ENCODE peak calls at places on chromosomes 11 and 22, in five cellular contexts. M is chondrocyte, G is GM23338, W is AG04450, Q is spleen. N is an unnamed sample.

GRCh38 chr22:32823024-32823730 is 21.7 kb downstream of the TIMP3 start:
- DNase-seq in M (no peak), G (peak), W (no peak), Q (no peak), N (no peak)

GRCh38 chr11:78239781-78240180 is 51.1 kb downstream of the USP35 start:
- DNase-seq in M (no peak), G (no peak), W (no peak), Q (no peak), N (no peak)

GRCh38 chr11:122817121-122817520 is 21.2 kb upstream of the CRTAM start:
- DNase-seq in M (no peak), G (no peak), W (no peak), Q (no peak), N (no peak)

GRCh38 chr11:121534131-121535093 is 81.6 kb upstream of the SORL1-AS1 start:
- DNase-seq in M (no peak), G (peak), W (no peak), Q (no peak), N (no peak)

GRCh38 chr11:132422725-132423124 is 1052.3 kb downstream of the NTM start:
- DNase-seq in M (no peak), G (no peak), W (no peak), Q (no peak), N (no peak)

GRCh38 chr11:69918938-69919650 is 99.9 kb upstream of the FGF3 start:
- DNase-seq in M (peak), G (peak), W (no peak), Q (peak), N (peak)

GRCh38 chr11:953513-953912 is 27.8 kb downstream of the AP2A2 start:
- DNase-seq in M (no peak), G (no peak), W (no peak), Q (no peak), N (no peak)

GRCh38 chr11:95156916-95157568 is 67.4 kb downstream of the ENDOD1 start:
- DNase-seq in M (no peak), G (peak), W (no peak), Q (no peak), N (no peak)

GRCh38 chr22:27933186-27933983 is 14.3 kb upstream of the PITPNB start:
- DNase-seq in M (no peak), G (no peak), W (no peak), Q (no peak), N (no peak)

GRCh38 chr11:21969841-21970240 is 223.0 kb upstream of the ANO5 start:
- DNase-seq in M (no peak), G (no peak), W (no peak), Q (no peak), N (no peak)

GRCh38 chr11:116773203-116774112 is 671 bp upstream of the BUD13 start:
- DNase-seq in M (no peak), G (no peak), W (no peak), Q (no peak), N (no peak)

GRCh38 chr22:29268511-29269229 is 602 bp downstream of the EWSR1 start:
- DNase-seq in M (peak), G (peak), W (peak), Q (no peak), N (no peak)

GRCh38 chr11:68017858-68018729 is 8.0 kb downstream of the ALDH3B1 start:
- DNase-seq in M (peak), G (no peak), W (no peak), Q (no peak), N (no peak)

GRCh38 chr22:20573830-20574615 is 66.6 kb downstream of the MED15 start:
- DNase-seq in M (no peak), G (no peak), W (no peak), Q (peak), N (peak)

GRCh38 chr22:20573176-20573829 is 65.9 kb downstream of the MED15 start:
- DNase-seq in M (no peak), G (no peak), W (no peak), Q (peak), N (peak)

GRCh38 chr22:20575724-20576444 is 68.5 kb downstream of the MED15 start:
- DNase-seq in M (no peak), G (no peak), W (no peak), Q (peak), N (peak)

GRCh38 chr22:20576445-20576816 is 69.0 kb downstream of the MED15 start:
- DNase-seq in M (no peak), G (no peak), W (no peak), Q (peak), N (peak)

GRCh38 chr22:20574920-20575353 is 67.5 kb downstream of the MED15 start:
- DNase-seq in M (no peak), G (no peak), W (no peak), Q (peak), N (peak)
- TF ChIP-seq CTCF in M (no peak), G (no peak), W (no peak), Q (no peak), N (no peak)

GRCh38 chr22:42887114-42887513 is 30.0 kb upstream of the ARFGAP3 start:
- DNase-seq in M (no peak), G (no peak), W (no peak), Q (no peak), N (no peak)
- TF ChIP-seq CTCF in M (no peak), G (no peak), W (no peak), Q (no peak), N (no peak)

GRCh38 chr11:65498977-65499712 is at the start of gene MALAT1:
- DNase-seq in M (peak), G (peak), W (peak), Q (peak), N (peak)
- TF ChIP-seq CTCF in M (no peak), G (no peak), W (no peak), Q (no peak), N (no peak)

DNA sequence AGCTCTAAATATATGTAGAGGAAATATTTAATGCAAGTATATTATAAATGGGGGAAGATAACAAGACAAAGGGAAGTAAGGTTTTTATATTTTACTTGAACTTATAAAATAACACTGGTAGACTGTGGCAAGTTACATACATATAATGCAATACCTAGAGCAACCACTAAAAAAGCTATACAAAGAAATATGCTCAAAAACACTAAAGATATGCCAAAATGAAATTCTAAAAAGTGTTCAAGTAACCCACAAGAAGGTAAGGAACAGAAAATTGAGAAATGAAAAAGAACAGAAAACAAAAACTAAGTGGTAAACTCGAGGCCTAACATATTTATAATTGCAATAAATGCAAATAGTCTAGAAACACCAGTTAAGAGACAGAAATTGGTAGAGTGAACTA is 32.5 kb downstream of the BTG4 start:
- DNase-seq in M (no peak), G (no peak), W (no peak), Q (no peak), N (no peak)
- TF ChIP-seq CTCF in M (peak), G (no peak), W (peak), Q (no peak), N (no peak)

GRCh38 chr11:93234602-93235207 is 36.9 kb upstream of the SLC36A4 start:
- DNase-seq in M (no peak), G (peak), W (peak), Q (peak), N (peak)

GRCh38 chr11:93238956-93239355 is 41.2 kb upstream of the SLC36A4 start:
- DNase-seq in M (no peak), G (no peak), W (no peak), Q (no peak), N (no peak)

GRCh38 chr11:93236741-93237675 is 39.2 kb upstream of the SLC36A4 start:
- DNase-seq in M (no peak), G (peak), W (no peak), Q (no peak), N (no peak)
- TF ChIP-seq CTCF in M (peak), G (peak), W (peak), Q (peak), N (peak)

GRCh38 chr11:6599884-6600390 is 3.5 kb downstream of the RRP8 start:
- DNase-seq in M (no peak), G (no peak), W (no peak), Q (no peak), N (no peak)

GRCh38 chr11:6598555-6598954 is 4.9 kb downstream of the RRP8 start:
- DNase-seq in M (no peak), G (no peak), W (no peak), Q (no peak), N (no peak)

GRCh38 chr11:6599449-6599848 is 4.0 kb downstream of the RRP8 start:
- DNase-seq in M (no peak), G (no peak), W (no peak), Q (no peak), N (no peak)

GRCh38 chr11:6596237-6596877 is 7.1 kb downstream of the RRP8 start:
- DNase-seq in M (no peak), G (no peak), W (no peak), Q (no peak), N (no peak)

GRCh38 chr11:6594142-6594768 is 9.2 kb downstream of the RRP8 start:
- DNase-seq in M (no peak), G (no peak), W (no peak), Q (no peak), N (no peak)
- TF ChIP-seq CTCF in M (no peak), G (no peak), W (no peak), Q (no peak), N (no peak)

GRCh38 chr11:92651159-92651558 is 318.3 kb upstream of the MTNR1B start:
- DNase-seq in M (no peak), G (no peak), W (no peak), Q (no peak), N (no peak)
- TF ChIP-seq CTCF in M (no peak), G (no peak), W (no peak), Q (no peak), N (no peak)

GRCh38 chr11:32152821-32153220 is 61.9 kb downstream of the RCN1 start:
- DNase-seq in M (no peak), G (no peak), W (no peak), Q (no peak), N (no peak)

GRCh38 chr11:32149748-32150147 is 58.9 kb downstream of the RCN1 start:
- DNase-seq in M (no peak), G (no peak), W (no peak), Q (no peak), N (no peak)

GRCh38 chr11:32151036-32151435 is 60.2 kb downstream of the RCN1 start:
- DNase-seq in M (no peak), G (no peak), W (no peak), Q (no peak), N (no peak)

GRCh38 chr11:32153747-32154146 is 62.9 kb downstream of the RCN1 start:
- DNase-seq in M (no peak), G (no peak), W (no peak), Q (no peak), N (no peak)

DNA sequence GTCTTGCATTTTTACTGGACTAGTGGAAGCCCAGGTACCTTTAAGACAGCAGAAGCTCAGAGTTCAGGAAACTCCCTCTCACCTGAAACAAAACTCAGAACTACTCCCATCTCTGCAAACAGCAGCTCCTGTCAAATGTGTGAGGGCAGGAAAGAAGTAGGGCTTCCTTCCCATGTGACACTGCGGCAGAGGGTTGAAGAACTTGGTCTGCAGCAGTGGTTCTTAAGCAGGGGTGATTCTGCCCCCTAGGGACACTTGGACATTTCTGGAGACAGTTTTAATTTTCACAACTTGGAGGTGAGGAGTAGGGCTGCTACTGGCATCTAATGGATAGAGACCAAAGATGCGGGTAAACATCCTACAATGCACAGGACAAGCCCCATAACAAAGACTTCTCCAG is 63.4 kb downstream of the RCN1 start:
- DNase-seq in M (no peak), G (peak), W (no peak), Q (no peak), N (no peak)
- TF ChIP-seq CTCF in M (peak), G (peak), W (peak), Q (no peak), N (peak)

GRCh38 chr11:111849631-111850030 is 21.8 kb downstream of the ALG9 start:
- DNase-seq in M (no peak), G (no peak), W (no peak), Q (no peak), N (no peak)

GRCh38 chr11:111855506-111855905 is 15.9 kb downstream of the ALG9 start:
- DNase-seq in M (no peak), G (no peak), W (no peak), Q (no peak), N (no peak)

GRCh38 chr11:111851067-111851466 is 20.3 kb downstream of the ALG9 start:
- DNase-seq in M (no peak), G (no peak), W (no peak), Q (no peak), N (no peak)

GRCh38 chr11:111852103-111852502 is 19.3 kb downstream of the ALG9 start:
- DNase-seq in M (no peak), G (no peak), W (no peak), Q (no peak), N (no peak)

DNA sequence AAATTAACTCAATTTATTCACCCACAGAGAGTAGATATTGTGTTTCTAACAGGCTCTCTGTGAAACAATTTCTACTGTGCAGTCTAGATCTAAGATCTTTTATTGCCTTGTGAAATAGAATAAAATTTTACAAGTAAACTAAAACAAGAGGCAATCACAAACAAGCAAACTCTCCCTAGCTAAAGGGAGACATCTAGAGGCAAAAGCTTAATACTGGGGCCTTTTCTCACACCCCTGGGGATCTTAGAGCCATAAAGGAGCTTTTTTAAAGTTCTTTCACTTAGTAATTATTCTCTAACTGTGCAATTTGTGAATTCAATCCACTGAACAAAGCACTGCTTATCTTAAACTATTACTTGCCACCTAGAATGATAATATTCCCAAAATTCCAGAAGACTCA is 19.7 kb downstream of the ALG9 start:
- DNase-seq in M (no peak), G (peak), W (no peak), Q (no peak), N (no peak)
- TF ChIP-seq CTCF in M (peak), G (peak), W (peak), Q (no peak), N (peak)